ENCODE peak calls at places on chromosomes 13 and 19, in four cellular contexts. A is uterus, T is transverse colon, P is aorta. H is an unnamed sample.

GRCh38 chr19:19224852-19225494 is 13.2 kb downstream of the NCAN start:
- DNase-seq in A (no peak), T (peak; percentile 82), P (peak; percentile 71), H (peak; percentile 54)

GRCh38 chr13:26449063-26449848 is 108.2 kb upstream of the WASF3 start:
- DNase-seq in A (no peak), T (no peak), P (no peak), H (no peak)

GRCh38 chr13:30138511-30138910 is 168.8 kb downstream of the KATNAL1 start:
- DNase-seq in A (no peak), T (no peak), P (no peak), H (no peak)

GRCh38 chr19:339262-339887 is 5.2 kb downstream of the MIER2 start:
- DNase-seq in A (no peak), T (no peak), P (no peak), H (no peak)

GRCh38 chr13:26785845-26786630 is 25.5 kb upstream of the GPR12 start:
- DNase-seq in A (no peak), T (peak; percentile 37), P (peak; percentile 67), H (no peak)

GRCh38 chr13:71874490-71874889 is 7.5 kb upstream of the DACH1 start:
- DNase-seq in A (no peak), T (peak; percentile 13), P (no peak), H (no peak)

GRCh38 chr19:55080121-55080914 is 4.6 kb downstream of the EPS8L1 start:
- DNase-seq in A (no peak), T (peak; percentile 91), P (peak; percentile 78), H (peak; percentile 59)

GRCh38 chr13:49351871-49352270 is 92.0 kb downstream of the CAB39L start:
- DNase-seq in A (no peak), T (no peak), P (no peak), H (no peak)

GRCh38 chr13:102298051-102298450 is 103.8 kb downstream of the FGF14 start:
- DNase-seq in A (no peak), T (no peak), P (no peak), H (no peak)

GRCh38 chr13:104683789-104684188 is 1617.6 kb upstream of the SLC10A2 start:
- DNase-seq in A (no peak), T (no peak), P (no peak), H (no peak)

GRCh38 chr19:16571283-16571682 is 932 bp downstream of the SLC35E1 start:
- DNase-seq in A (no peak), T (no peak), P (no peak), H (no peak)

GRCh38 chr13:79108914-79109643 is 297.0 kb downstream of the RBM26 start:
- DNase-seq in A (no peak), T (no peak), P (no peak), H (no peak)

GRCh38 chr19:14479985-14480694 is 5.0 kb upstream of the PTGER1 start:
- DNase-seq in A (no peak), T (no peak), P (no peak), H (peak; percentile 48)

GRCh38 chr19:47544476-47544875 is 28.5 kb downstream of the ZNF541 start:
- DNase-seq in A (no peak), T (no peak), P (no peak), H (no peak)

GRCh38 chr13:49502954-49503353 is 7.2 kb downstream of the PHF11 start:
- DNase-seq in A (peak; percentile 31), T (peak; percentile 8), P (no peak), H (no peak)

GRCh38 chr13:79780240-79780639 is 299.3 kb downstream of the NDFIP2 start:
- DNase-seq in A (no peak), T (no peak), P (no peak), H (no peak)

GRCh38 chr19:21197589-21198295 is 55.9 kb downstream of the ZNF431 start:
- DNase-seq in A (no peak), T (no peak), P (no peak), H (no peak)

GRCh38 chr19:29858621-29859020 is 46.8 kb downstream of the CCNE1 start:
- DNase-seq in A (no peak), T (no peak), P (no peak), H (no peak)

GRCh38 chr13:41506312-41506711 is 49.0 kb downstream of the RGCC start:
- DNase-seq in A (no peak), T (no peak), P (no peak), H (no peak)

GRCh38 chr19:800360-801029 is 3.2 kb downstream of the PTBP1 start:
- DNase-seq in A (peak; percentile 53), T (peak; percentile 61), P (no peak), H (no peak)

GRCh38 chr19:19134687-19135158 is 3.6 kb downstream of the TMEM161A start:
- DNase-seq in A (no peak), T (no peak), P (no peak), H (peak; percentile 82)

GRCh38 chr19:50362656-50363424 is 2.6 kb downstream of the NAPSA start:
- DNase-seq in A (no peak), T (no peak), P (no peak), H (no peak)

GRCh38 chr13:43911871-43912270 is 32.2 kb downstream of the LACC1 start:
- DNase-seq in A (no peak), T (no peak), P (no peak), H (no peak)

GRCh38 chr13:32023698-32024097 is 7.9 kb upstream of the FRY start:
- DNase-seq in A (no peak), T (no peak), P (no peak), H (no peak)

GRCh38 chr13:27813826-27814225 is 21.5 kb downstream of the GSX1 start:
- DNase-seq in A (no peak), T (no peak), P (no peak), H (no peak)

GRCh38 chr19:38020331-38020730 is 113.3 kb downstream of the SIPA1L3 start:
- DNase-seq in A (no peak), T (no peak), P (no peak), H (no peak)
- H3K27ac ChIP-seq in A (no peak overlapping the region), T (no peak overlapping the region), P (no peak overlapping the region), H (no peak overlapping the region)

DNA sequence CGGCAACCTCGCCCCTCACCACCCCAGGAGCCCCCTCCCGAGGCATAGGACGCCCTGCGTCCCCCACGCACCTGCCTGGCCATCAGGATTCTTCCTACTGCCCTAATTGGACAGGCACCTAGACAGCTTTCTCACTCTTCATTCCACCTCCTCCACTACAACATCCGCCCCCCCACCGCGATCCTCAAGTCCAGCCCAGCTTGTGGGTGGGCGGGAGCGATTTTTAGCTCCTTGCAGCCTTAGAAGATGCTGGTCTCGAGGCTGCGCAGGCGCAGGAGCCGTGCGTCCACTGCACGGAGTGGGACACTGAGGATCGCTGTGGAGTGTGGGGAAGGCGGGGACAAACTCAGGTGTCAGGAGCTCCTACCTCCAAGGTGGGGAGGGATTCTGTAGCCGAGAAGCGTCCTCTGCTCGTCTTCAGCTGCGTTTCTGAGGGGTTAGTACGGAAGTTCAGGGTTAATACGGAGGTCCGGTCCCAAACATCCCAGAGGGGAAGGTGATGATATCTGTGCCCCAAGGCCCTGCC is at the start of gene RTBDN:
- DNase-seq in A (no peak), T (no peak), P (no peak), H (no peak)
- H3K27me3 ChIP-seq in A (peaks cover 53% of the 10 kb centered on the region), T (peaks cover 97% of the 10 kb centered on the region), P (no peaks in the 10 kb centered on the region), H (peaks cover 100% of the 10 kb centered on the region)

GRCh38 chr19:40920300-40921004 is 38.4 kb upstream of the CYP2A7 start:
- DNase-seq in A (no peak), T (no peak), P (no peak), H (no peak)
- H3K27ac ChIP-seq in A (peak overlapping the region; percentile 53), T (peak overlapping the region; percentile 67), P (no peak overlapping the region), H (no peak overlapping the region)

GRCh38 chr19:48737360-48737998 is 2.9 kb downstream of the RASIP1 start:
- DNase-seq in A (no peak), T (no peak), P (no peak), H (no peak)

GRCh38 chr19:48738557-48739399 is 1.6 kb downstream of the RASIP1 start:
- DNase-seq in A (peak; percentile 95), T (peak; percentile 97), P (peak; percentile 93), H (peak; percentile 94)

GRCh38 chr19:48740705-48741030 is 258 bp upstream of the RASIP1 start:
- DNase-seq in A (no peak), T (no peak), P (no peak), H (no peak)

GRCh38 chr19:48739835-48740704 is at the start of gene RASIP1:
- DNase-seq in A (peak; percentile 69), T (no peak), P (no peak), H (peak; percentile 68)

DNA sequence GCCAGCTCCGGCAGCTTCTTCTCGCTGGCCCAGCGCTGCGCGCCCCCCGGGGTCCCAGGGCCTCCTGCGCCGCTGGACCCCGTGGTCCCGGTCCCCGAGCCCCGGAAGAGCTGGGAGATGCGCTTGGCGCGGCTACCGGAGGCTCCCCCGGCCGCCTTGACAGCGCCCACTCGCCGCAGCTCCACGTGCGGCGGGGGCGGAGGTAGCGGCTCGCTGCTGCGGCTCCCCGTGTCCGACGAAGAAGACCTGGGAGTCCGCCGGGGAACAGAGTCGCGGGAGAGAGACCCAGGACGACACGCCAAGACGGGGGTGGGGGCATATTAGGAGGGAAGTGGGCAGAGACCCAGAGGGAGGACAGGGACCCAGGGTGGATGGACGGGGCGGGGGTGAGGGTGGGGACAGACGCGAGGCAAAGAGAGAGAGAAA is 997 bp downstream of the RASIP1 start:
- DNase-seq in A (no peak), T (no peak), P (no peak), H (no peak)
- H3K27me3 ChIP-seq in A (no peaks in the 10 kb centered on the region), T (peaks cover 20% of the 10 kb centered on the region), P (no peaks in the 10 kb centered on the region), H (no peaks in the 10 kb centered on the region)

DNA sequence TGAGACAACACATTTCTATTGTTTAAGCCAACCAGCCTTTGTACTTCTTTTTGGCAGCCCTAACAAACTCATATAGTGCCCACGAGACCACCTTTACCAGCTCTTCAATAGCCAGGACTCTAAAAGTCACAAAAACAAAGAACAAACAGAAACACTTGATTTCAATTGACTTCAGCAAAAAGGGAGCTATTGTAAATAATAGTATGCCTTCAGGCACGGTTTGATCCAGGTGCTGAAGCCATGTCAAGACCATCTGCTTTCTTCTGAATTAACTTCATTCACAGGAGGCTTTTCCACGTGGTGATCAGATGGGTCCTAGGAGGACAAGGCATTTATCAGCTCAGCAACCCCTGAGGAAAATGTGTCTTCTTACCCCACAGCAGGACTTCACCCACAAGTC is 53.8 kb downstream of the TINCR start:
- DNase-seq in A (no peak), T (no peak), P (no peak), H (no peak)
- H3K27ac ChIP-seq in A (no peak overlapping the region), T (no peak overlapping the region), P (no peak overlapping the region), H (no peak overlapping the region)

DNA sequence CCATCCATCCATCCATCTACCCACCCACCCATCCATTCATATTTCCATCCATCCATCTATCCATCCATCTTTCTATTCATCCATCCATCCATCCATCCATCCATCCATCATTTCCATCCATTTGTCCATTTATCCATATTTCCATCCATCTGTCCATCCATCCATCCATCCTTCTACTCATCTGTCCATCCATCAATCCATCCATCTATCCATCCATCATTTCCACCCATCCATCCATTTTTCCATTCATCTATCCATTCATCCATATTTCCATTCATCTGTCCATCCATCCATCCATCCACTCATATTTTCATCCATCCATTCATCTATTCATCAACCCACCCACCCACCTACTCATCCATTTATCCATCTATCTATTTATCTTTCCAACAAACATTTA is 229.6 kb downstream of the TEX29 start:
- DNase-seq in A (no peak), T (no peak), P (no peak), H (no peak)
- H3K27me3 ChIP-seq in A (no peaks in the 10 kb centered on the region), T (no peaks in the 10 kb centered on the region), P (no peaks in the 10 kb centered on the region), H (peaks cover 61% of the 10 kb centered on the region)

DNA sequence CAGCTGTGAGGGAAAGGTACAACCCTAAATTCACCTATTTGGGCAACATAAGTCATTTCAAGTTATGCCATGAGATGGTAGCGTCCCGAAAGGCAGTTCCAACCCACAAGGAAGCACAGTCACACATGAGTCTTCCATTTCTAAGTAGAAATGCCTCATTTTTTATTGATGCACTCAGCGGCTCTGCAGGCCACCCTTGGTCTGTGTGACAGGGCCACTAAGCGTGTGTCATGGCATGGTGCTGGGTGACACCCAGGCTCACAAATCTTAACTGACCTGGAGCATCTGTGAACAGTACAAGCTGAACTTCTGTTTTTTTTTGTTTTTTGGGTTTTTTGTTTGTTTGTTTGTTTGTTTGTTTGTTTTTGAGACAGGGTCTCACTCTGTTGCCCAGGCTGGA is 15.1 kb downstream of the RAB20 start:
- DNase-seq in A (no peak), T (no peak), P (no peak), H (no peak)
- H3K27ac ChIP-seq in A (no peak overlapping the region), T (peak overlapping the region; percentile 60), P (no peak overlapping the region), H (peak overlapping the region; percentile 77)

H was measured in left ventricle myocardium inferior.